ENCODE peak calls at places on chromosome 1, in seven cellular contexts. W is amygdala; O is EH; D is stimulated activated CD4-positive, alpha-beta T cell treated with anti-CD3 and anti-CD28 coated beads, TNF-alpha, amount 100 ng/mL, for 4 hours; H is activated CD8-positive, alpha-beta memory T cell treated with anti-CD3 and anti-CD28 coated beads for 24 hours; S is GM23338; J is adrenal gland. Z is an unnamed sample.

GRCh38 chr1:206674745-206675175 is 9.9 kb upstream of the MAPKAPK2 start:
- DNase-seq in W (no peak), S (no peak), D (no peak), O (peak), H (no peak), J (peak), Z (peak)

GRCh38 chr1:18929686-18930085 is 26.8 kb downstream of the IFFO2 start:
- DNase-seq in D (no peak), W (no peak), S (no peak), H (no peak), O (peak), J (no peak), Z (no peak)

GRCh38 chr1:31390071-31390470 is 17.2 kb upstream of the FABP3 start:
- DNase-seq in J (no peak), S (peak), O (no peak), D (no peak), W (no peak), H (no peak), Z (no peak)

GRCh38 chr1:206808615-206809014 is 36.3 kb upstream of the IL10 start:
- DNase-seq in S (peak), H (no peak), J (peak), O (peak), D (no peak), W (no peak), Z (peak)

GRCh38 chr1:228085287-228085926 is 2.9 kb downstream of the ARF1 start:
- DNase-seq in S (peak), O (peak), D (no peak), H (no peak), W (no peak), J (no peak), Z (peak)

GRCh38 chr1:96538883-96539282 is 182.7 kb upstream of the PTBP2 start:
- DNase-seq in W (no peak), H (no peak), D (no peak), J (peak), S (no peak), O (peak), Z (peak)

GRCh38 chr1:167713330-167714081 is 8.3 kb upstream of the MPZL1 start:
- DNase-seq in D (peak), J (peak), W (no peak), S (peak), O (peak), H (peak), Z (peak)

GRCh38 chr1:230069813-230070212 is 2.8 kb downstream of the GALNT2 start:
- DNase-seq in J (peak), S (no peak), H (peak), W (no peak), O (no peak), D (no peak), Z (no peak)

GRCh38 chr1:99590578-99591209 is 55.2 kb upstream of the PALMD start:
- DNase-seq in J (peak), S (no peak), H (no peak), D (no peak), O (peak), W (no peak), Z (no peak)

GRCh38 chr1:56584910-56585528 is 5.7 kb upstream of the PLPP3 start:
- DNase-seq in O (peak), H (no peak), D (no peak), J (peak), S (peak), W (no peak), Z (no peak)

GRCh38 chr1:75855010-75855409 is 58.3 kb downstream of the MSH4 start:
- DNase-seq in D (no peak), H (no peak), W (no peak), O (peak), S (no peak), J (no peak), Z (no peak)

GRCh38 chr1:10380594-10381275 is 18.1 kb upstream of the PGD start:
- DNase-seq in D (no peak), J (no peak), S (no peak), H (no peak), O (peak), W (no peak), Z (no peak)

GRCh38 chr1:37158113-37158749 is 123.9 kb upstream of the GRIK3 start:
- DNase-seq in O (no peak), D (no peak), S (no peak), H (peak), W (peak), J (peak), Z (no peak)

Z was measured in tibial nerve.